ENCODE peak calls at places on chromosomes 5 and 9, in eight cellular contexts. A, X, B, Y, H, K, G and E are unnamed samples.
A peak's percentile ranks its signal among the peaks of the same experiment; 100 is the strongest.

GRCh38 chr9:7174884-7175283 is 417.1 kb downstream of the KDM4C start:
- DNase-seq in G (no peak), H (no peak), K (no peak), Y (no peak), A (no peak), B (no peak), X (no peak), E (no peak)

GRCh38 chr5:43038523-43038989 is 1.6 kb downstream of the ANXA2R start:
- DNase-seq in Y (no peak), A (no peak), B (peak; percentile 57), G (no peak), X (no peak), H (peak; percentile 67), K (no peak), E (no peak)

GRCh38 chr5:176803943-176804498 is 6.3 kb upstream of the UNC5A start:
- DNase-seq in K (no peak), X (no peak), G (no peak), A (no peak), Y (no peak), H (no peak), B (no peak), E (no peak)

GRCh38 chr5:55668356-55668755 is 43.8 kb downstream of the SLC38A9 start:
- DNase-seq in H (no peak), G (no peak), B (no peak), Y (no peak), K (no peak), A (no peak), X (no peak), E (no peak)

GRCh38 chr9:105144076-105144475 is 100.4 kb upstream of the SLC44A1 start:
- DNase-seq in K (no peak), H (no peak), X (no peak), G (no peak), A (no peak), Y (no peak), B (no peak), E (no peak)

GRCh38 chr9:77455312-77455927 is 192.7 kb downstream of the GNA14 start:
- DNase-seq in G (peak; percentile 33), A (no peak), H (no peak), Y (no peak), B (no peak), K (no peak), X (no peak), E (peak; percentile 40)

GRCh38 chr5:103519550-103519949 is 43.0 kb downstream of the NUDT12 start:
- DNase-seq in A (no peak), Y (no peak), K (no peak), H (no peak), G (no peak), X (no peak), B (no peak), E (peak; percentile 23)

GRCh38 chr5:2869471-2869870 is 118.0 kb upstream of the IRX2 start:
- DNase-seq in X (peak; percentile 3), K (no peak), B (no peak), G (no peak), A (no peak), Y (no peak), H (no peak), E (no peak)

GRCh38 chr5:24850911-24851310 is 206.1 kb upstream of the CDH10 start:
- DNase-seq in Y (no peak), A (no peak), G (no peak), X (no peak), H (no peak), B (no peak), K (no peak), E (no peak)

GRCh38 chr9:35029241-35029640 is 39.7 kb downstream of the DNAJB5 start:
- DNase-seq in Y (no peak), K (no peak), H (no peak), A (no peak), X (no peak), G (no peak), B (no peak), E (no peak)

GRCh38 chr5:18305288-18305899 is 671.1 kb downstream of the TAF11L14 start:
- DNase-seq in G (peak; percentile 13), Y (no peak), X (no peak), H (no peak), A (no peak), K (no peak), B (no peak), E (peak; percentile 33)

GRCh38 chr5:37724395-37725125 is 115.3 kb downstream of the GDNF start:
- DNase-seq in B (no peak), Y (no peak), G (no peak), K (peak; percentile 57), A (no peak), H (no peak), X (no peak), E (peak; percentile 15)

GRCh38 chr9:114057161-114057560 is 20.9 kb downstream of the AMBP start:
- DNase-seq in Y (peak; percentile 55), X (peak; percentile 21), G (no peak), K (no peak), A (no peak), B (no peak), H (no peak), E (peak; percentile 1)

GRCh38 chr9:34463098-34463900 is 4.7 kb downstream of the DNAI1 start:
- DNase-seq in Y (no peak), A (no peak), X (no peak), K (no peak), B (no peak), G (no peak), H (no peak), E (peak; percentile 71)

GRCh38 chr5:111699976-111700375 is 57.0 kb downstream of the NREP start:
- DNase-seq in X (no peak), B (no peak), H (peak; percentile 61), K (no peak), A (no peak), G (peak; percentile 39), Y (no peak), E (no peak)

GRCh38 chr5:111706345-111706744 is 50.6 kb downstream of the NREP start:
- DNase-seq in B (no peak), X (no peak), G (no peak), A (peak; percentile 32), Y (no peak), K (no peak), H (no peak), E (no peak)

GRCh38 chr5:111703662-111704061 is 53.3 kb downstream of the NREP start:
- DNase-seq in X (no peak), K (no peak), H (no peak), G (no peak), Y (no peak), A (no peak), B (peak; percentile 33), E (no peak)

GRCh38 chr5:111707624-111708165 is 49.3 kb downstream of the NREP start:
- DNase-seq in X (no peak), Y (no peak), K (no peak), H (no peak), G (no peak), A (no peak), B (no peak), E (no peak)

DNA sequence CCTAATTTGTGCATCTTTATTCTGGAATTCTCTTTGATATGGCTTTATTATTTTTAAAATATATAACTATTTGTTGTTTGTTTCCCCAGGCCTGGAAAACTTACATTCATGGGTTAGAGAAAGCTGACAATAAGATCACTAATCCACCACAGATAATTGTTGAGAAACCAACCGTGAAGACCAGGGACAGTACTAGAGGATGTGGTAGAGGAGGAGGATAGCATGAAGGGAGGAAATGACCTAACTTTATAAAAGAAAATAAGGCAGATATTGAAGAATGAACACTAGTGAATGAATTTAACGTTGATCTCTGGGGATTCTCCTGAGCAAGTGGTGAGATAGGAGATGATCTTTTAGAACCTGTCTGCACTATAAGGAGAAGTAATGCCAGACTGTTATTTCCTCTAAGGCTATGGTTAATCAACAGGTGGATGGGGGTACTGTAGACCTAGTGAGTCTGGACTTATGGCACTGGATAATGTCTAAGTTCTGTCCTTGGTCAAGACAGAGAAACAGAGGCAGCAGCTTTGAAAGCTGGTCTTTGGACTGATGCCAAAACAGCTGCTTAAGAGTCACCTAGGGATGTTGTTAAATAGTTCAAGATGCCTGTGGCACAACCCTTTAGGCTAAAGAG is 52.4 kb downstream of the NREP start:
- DNase-seq in Y (no peak), H (no peak), B (peak; percentile 15), K (no peak), G (no peak), X (no peak), A (no peak), E (no peak)
- H3K4me3 ChIP-seq in Y (no peak overlapping the region), H (no peak overlapping the region), B (no peak overlapping the region), K (no peak overlapping the region), G (no peak overlapping the region), X (no peak overlapping the region), A (no peak overlapping the region), E (no peak overlapping the region)

GRCh38 chr9:81522721-81523551 is 166.4 kb downstream of the TLE1 start:
- DNase-seq in G (peak; percentile 77), Y (no peak), X (no peak), K (no peak), H (no peak), B (no peak), A (no peak), E (peak; percentile 23)
- TF ChIP-seq CTCF in G (peak; percentile 82), Y (peak; percentile 67), X (peak; percentile 71), K (peak; percentile 54), H (peak; percentile 20), B (peak; percentile 37), A (peak; percentile 77), E (peak; percentile 86)

GRCh38 chr9:131438190-131438589 is 44.3 kb downstream of the PRRC2B start:
- DNase-seq in H (no peak), X (no peak), G (no peak), K (peak; percentile 21), A (no peak), Y (no peak), B (no peak), E (no peak)
- H3K36me3 ChIP-seq in H (peaks cover 6% of the 10 kb centered on the region), X (peaks cover 95% of the 10 kb centered on the region), G (peaks cover 89% of the 10 kb centered on the region), K (peaks cover 34% of the 10 kb centered on the region), A (peaks cover 12% of the 10 kb centered on the region), Y (peaks cover 87% of the 10 kb centered on the region), B (peaks cover 38% of the 10 kb centered on the region), E (peaks cover 85% of the 10 kb centered on the region)

GRCh38 chr9:687994-688393 is 153.5 kb upstream of the DMRT1 start:
- DNase-seq in X (no peak), A (no peak), H (no peak), Y (no peak), B (no peak), G (no peak), K (no peak), E (no peak)
- H3K4me3 ChIP-seq in X (no peak overlapping the region), A (no peak overlapping the region), H (no peak overlapping the region), Y (no peak overlapping the region), B (no peak overlapping the region), G (peak overlapping the region; percentile 67), K (no peak overlapping the region), E (no peak overlapping the region)

GRCh38 chr9:94156549-94157407 is 72.5 kb downstream of the PTPDC1 start:
- DNase-seq in A (peak; percentile 92), K (peak; percentile 93), H (no peak), B (no peak), Y (peak; percentile 92), X (peak; percentile 76), G (peak; percentile 80), E (peak; percentile 55)

GRCh38 chr9:94157408-94157801 is 73.1 kb downstream of the PTPDC1 start:
- DNase-seq in X (no peak), A (no peak), H (no peak), Y (no peak), G (no peak), B (no peak), K (no peak), E (no peak)

GRCh38 chr9:94161673-94162072 is 77.4 kb downstream of the PTPDC1 start:
- DNase-seq in K (no peak), A (no peak), Y (no peak), X (no peak), G (no peak), H (no peak), B (no peak), E (no peak)

GRCh38 chr9:94159069-94159915 is 75.0 kb downstream of the PTPDC1 start:
- DNase-seq in H (no peak), Y (no peak), B (no peak), X (no peak), K (no peak), G (no peak), A (no peak), E (peak; percentile 27)

GRCh38 chr9:94160594-94161501 is 76.6 kb downstream of the PTPDC1 start:
- DNase-seq in X (no peak), H (no peak), G (peak; percentile 89), B (no peak), A (no peak), Y (no peak), K (no peak), E (no peak)
- TF ChIP-seq CTCF in X (no peak), H (no peak), G (peak; percentile 36), B (peak; percentile 6), A (no peak), Y (no peak), K (no peak), E (no peak)